ENCODE peak calls at places on chromosomes 3 and 15, in four cellular contexts. One of them, this sample, is unnamed.

GRCh38 chr3:17850448-17850847 is 108.0 kb upstream of the TBC1D5 start:
- DNase-seq in upper lobe of right lung: no peak
- DNase-seq in brain microvascular endothelial cell: no peak
- DNase-seq in ovary: no peak
- DNase-seq in this sample: no peak

GRCh38 chr3:171862993-171863521 is 19.9 kb downstream of the TMEM212 start:
- DNase-seq in ovary: peak
- DNase-seq in brain microvascular endothelial cell: peak
- DNase-seq in upper lobe of right lung: no peak
- DNase-seq in this sample: no peak

GRCh38 chr3:30481241-30481640 is 125.2 kb upstream of the TGFBR2 start:
- DNase-seq in brain microvascular endothelial cell: no peak
- DNase-seq in upper lobe of right lung: no peak
- DNase-seq in ovary: no peak
- DNase-seq in this sample: no peak

GRCh38 chr3:146589899-146590508 is 15.1 kb downstream of the PLSCR5 start:
- DNase-seq in upper lobe of right lung: no peak
- DNase-seq in ovary: peak
- DNase-seq in brain microvascular endothelial cell: peak
- DNase-seq in this sample: peak

GRCh38 chr15:69897471-69898237 is 200.1 kb downstream of the TLE3 start:
- DNase-seq in upper lobe of right lung: no peak
- DNase-seq in ovary: no peak
- DNase-seq in brain microvascular endothelial cell: no peak
- DNase-seq in this sample: no peak

GRCh38 chr15:43095243-43095642 is 10.6 kb downstream of the UBR1 start:
- DNase-seq in ovary: no peak
- DNase-seq in upper lobe of right lung: no peak
- DNase-seq in brain microvascular endothelial cell: peak
- DNase-seq in this sample: no peak

GRCh38 chr3:131543714-131544113 is 40.9 kb upstream of the MRPL3 start:
- DNase-seq in ovary: peak
- DNase-seq in upper lobe of right lung: no peak
- DNase-seq in brain microvascular endothelial cell: peak
- DNase-seq in this sample: peak

GRCh38 chr3:99128740-99129505 is 227.4 kb upstream of the DCBLD2 start:
- DNase-seq in upper lobe of right lung: no peak
- DNase-seq in ovary: no peak
- DNase-seq in brain microvascular endothelial cell: peak
- DNase-seq in this sample: peak

GRCh38 chr15:51077565-51078153 is 17.0 kb downstream of the TNFAIP8L3 start:
- DNase-seq in ovary: peak
- DNase-seq in upper lobe of right lung: peak
- DNase-seq in brain microvascular endothelial cell: peak
- DNase-seq in this sample: no peak
- H3K4me3 ChIP-seq in ovary: peak
- H3K4me3 ChIP-seq in upper lobe of right lung: peak
- H3K4me3 ChIP-seq in brain microvascular endothelial cell: peak
- H3K4me3 ChIP-seq in this sample: peak

GRCh38 chr15:33201376-33202189 is 7.1 kb upstream of the FMN1 start:
- DNase-seq in brain microvascular endothelial cell: peak
- DNase-seq in ovary: no peak
- DNase-seq in upper lobe of right lung: peak
- DNase-seq in this sample: no peak
- H3K4me3 ChIP-seq in brain microvascular endothelial cell: peak
- H3K4me3 ChIP-seq in ovary: no peak
- H3K4me3 ChIP-seq in upper lobe of right lung: peak
- H3K4me3 ChIP-seq in this sample: peak

DNA sequence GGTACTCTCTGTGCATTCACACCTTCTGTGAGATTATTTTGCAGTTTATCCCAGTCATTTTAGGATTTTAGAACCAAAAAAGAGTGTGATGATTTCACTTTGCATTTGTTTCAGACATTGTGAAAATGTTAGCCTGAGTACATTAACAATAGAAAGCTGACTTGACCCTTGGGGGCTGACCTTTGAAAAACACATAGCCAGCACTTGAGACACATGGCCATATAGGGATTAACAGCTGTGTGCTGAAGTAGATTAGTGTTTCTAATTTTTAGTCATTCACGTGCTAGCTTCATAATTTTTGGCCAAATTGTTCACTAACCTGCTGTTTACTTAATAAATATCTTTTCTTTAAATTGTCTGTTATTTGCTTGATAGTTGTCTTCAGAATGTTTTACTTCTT is 3.5 kb downstream of the FEM1B start:
- DNase-seq in upper lobe of right lung: no peak
- DNase-seq in brain microvascular endothelial cell: no peak
- DNase-seq in ovary: no peak
- DNase-seq in this sample: no peak
- H3K4me3 ChIP-seq in upper lobe of right lung: peak
- H3K4me3 ChIP-seq in brain microvascular endothelial cell: peak
- H3K4me3 ChIP-seq in ovary: peak
- H3K4me3 ChIP-seq in this sample: peak

GRCh38 chr15:45631831-45632230 is 3.0 kb upstream of the SQOR start:
- DNase-seq in brain microvascular endothelial cell: no peak
- DNase-seq in ovary: no peak
- DNase-seq in upper lobe of right lung: no peak
- DNase-seq in this sample: no peak
- H3K4me3 ChIP-seq in brain microvascular endothelial cell: no peak
- H3K4me3 ChIP-seq in ovary: no peak
- H3K4me3 ChIP-seq in upper lobe of right lung: peak
- H3K4me3 ChIP-seq in this sample: no peak

This sample was measured in astrocyte of the cerebellum.